ENCODE peak calls at places on chromosomes 5 and 9, in eight cellular contexts. K is retina; Z is naive thymus-derived CD8-positive, alpha-beta T cell; L is AG10803; X is amniotic epithelial cell; W is ecto neural progenitor cell; G is neural crest cell; P is activated CD8-positive, alpha-beta memory T cell treated with anti-CD3 and anti-CD28 coated beads, Interleukin-2, amount 50 U/mL, for 48 hours. O is an unnamed sample.

GRCh38 chr9:34898846-34899245 is 59.2 kb upstream of the PHF24 start:
- DNase-seq in K (no peak), Z (no peak), L (no peak), X (no peak), W (no peak), G (no peak), P (no peak), O (no peak)

GRCh38 chr5:178114325-178115135 is 1.2 kb downstream of the N4BP3 start:
- DNase-seq in K (peak), Z (peak), L (no peak), X (no peak), W (peak), G (no peak), P (peak), O (no peak)

GRCh38 chr5:150397749-150398431 is 14.8 kb downstream of the CD74 start:
- DNase-seq in K (no peak), Z (no peak), L (no peak), X (no peak), W (no peak), G (no peak), P (no peak), O (no peak)

GRCh38 chr5:64331597-64332277 is 166.1 kb downstream of the RNF180 start:
- DNase-seq in K (no peak), Z (no peak), L (no peak), X (no peak), W (no peak), G (no peak), P (no peak), O (no peak)

GRCh38 chr5:176595386-176595943 is 14.5 kb downstream of the GPRIN1 start:
- DNase-seq in K (no peak), Z (no peak), L (no peak), X (no peak), W (peak), G (no peak), P (no peak), O (peak)

GRCh38 chr9:131610231-131610761 is 65.0 kb downstream of the PRRT1B start:
- DNase-seq in K (no peak), Z (no peak), L (peak), X (peak), W (no peak), G (no peak), P (no peak), O (no peak)

GRCh38 chr5:109825450-109825849 is 135.7 kb downstream of the MAN2A1 start:
- DNase-seq in K (no peak), Z (no peak), L (peak), X (peak), W (no peak), G (no peak), P (no peak), O (no peak)

GRCh38 chr5:10446490-10446889 is 4.8 kb downstream of the ROPN1L start:
- DNase-seq in K (no peak), Z (no peak), L (no peak), X (no peak), W (no peak), G (no peak), P (no peak), O (no peak)

GRCh38 chr9:36161187-36161586 is 8.0 kb upstream of the CCIN start:
- DNase-seq in K (no peak), Z (no peak), L (peak), X (peak), W (no peak), G (no peak), P (no peak), O (no peak)

GRCh38 chr9:3495850-3496249 is 30.0 kb downstream of the RFX3 start:
- DNase-seq in K (no peak), Z (no peak), L (no peak), X (no peak), W (no peak), G (no peak), P (no peak), O (no peak)

GRCh38 chr5:38329132-38329715 is 70.9 kb downstream of the EGFLAM start:
- DNase-seq in K (no peak), Z (no peak), L (peak), X (peak), W (no peak), G (no peak), P (no peak), O (no peak)

GRCh38 chr5:73655521-73656160 is 29.6 kb downstream of the ARHGEF28 start:
- DNase-seq in K (no peak), Z (no peak), L (no peak), X (no peak), W (no peak), G (no peak), P (no peak), O (no peak)

GRCh38 chr5:137622850-137623249 is 113.0 kb downstream of the KLHL3 start:
- DNase-seq in K (no peak), Z (no peak), L (peak), X (peak), W (no peak), G (no peak), P (no peak), O (peak)

GRCh38 chr9:113988951-113989780 is 88.9 kb downstream of the AMBP start:
- DNase-seq in K (no peak), Z (no peak), L (peak), X (peak), W (no peak), G (no peak), P (no peak), O (peak)

GRCh38 chr5:9462109-9462508 is 83.8 kb downstream of the SEMA5A start:
- DNase-seq in K (no peak), Z (no peak), L (no peak), X (no peak), W (no peak), G (no peak), P (no peak), O (no peak)

GRCh38 chr9:15222313-15222712 is 84.7 kb downstream of the TTC39B start:
- DNase-seq in K (no peak), Z (no peak), L (peak), X (peak), W (no peak), G (no peak), P (no peak), O (no peak)

GRCh38 chr5:61167382-61167781 is 5.1 kb upstream of the SMIM15 start:
- DNase-seq in K (no peak), Z (no peak), L (peak), X (peak), W (no peak), G (no peak), P (no peak), O (no peak)

GRCh38 chr9:137204731-137205125 is 720 bp downstream of the TMEM203 start:
- DNase-seq in K (no peak), Z (no peak), L (no peak), X (no peak), W (no peak), G (no peak), P (no peak), O (no peak)

GRCh38 chr5:135977375-135977928 is 22.7 kb upstream of the LECT2 start:
- DNase-seq in K (peak), Z (no peak), L (peak), X (peak), W (peak), G (peak), P (peak), O (peak)

GRCh38 chr9:16316911-16317817 is 553.3 kb downstream of the BNC2 start:
- DNase-seq in K (peak), Z (no peak), L (no peak), X (no peak), W (no peak), G (no peak), P (no peak), O (no peak)